ENCODE peak calls at places on chromosomes 11 and 22, in nine cellular contexts. One of them, this sample, is unnamed.

GRCh38 chr22:28229566-28230483 is 310.8 kb upstream of the PITPNB start:
- DNase-seq in HS-5: peak
- DNase-seq in Kasumi-1: no peak
- DNase-seq in NCI-H2081: no peak
- DNase-seq in DMS 273 treated with DMSO at 0.1 percent for 48 hours: no peak
- DNase-seq in CMK: no peak
- DNase-seq in SHP77: no peak
- DNase-seq in fibroblast of pulmonary artery: peak
- DNase-seq in GM04503: peak
- DNase-seq in this sample: peak

GRCh38 chr11:38323961-38324761 is 1726.1 kb upstream of the RAG2 start:
- DNase-seq in HS-5: no peak
- DNase-seq in Kasumi-1: no peak
- DNase-seq in NCI-H2081: no peak
- DNase-seq in DMS 273 treated with DMSO at 0.1 percent for 48 hours: no peak
- DNase-seq in CMK: no peak
- DNase-seq in SHP77: no peak
- DNase-seq in fibroblast of pulmonary artery: no peak
- DNase-seq in GM04503: no peak
- DNase-seq in this sample: no peak

GRCh38 chr11:21464601-21465193 is 728.2 kb upstream of the ANO5 start:
- DNase-seq in HS-5: no peak
- DNase-seq in Kasumi-1: no peak
- DNase-seq in NCI-H2081: no peak
- DNase-seq in DMS 273 treated with DMSO at 0.1 percent for 48 hours: no peak
- DNase-seq in CMK: no peak
- DNase-seq in SHP77: no peak
- DNase-seq in fibroblast of pulmonary artery: no peak
- DNase-seq in GM04503: no peak
- DNase-seq in this sample: no peak

GRCh38 chr22:29310863-29311339 is 4.5 kb downstream of the GAS2L1 start:
- DNase-seq in HS-5: peak
- DNase-seq in Kasumi-1: peak
- DNase-seq in NCI-H2081: peak
- DNase-seq in DMS 273 treated with DMSO at 0.1 percent for 48 hours: peak
- DNase-seq in CMK: peak
- DNase-seq in SHP77: peak
- DNase-seq in fibroblast of pulmonary artery: peak
- DNase-seq in GM04503: peak
- DNase-seq in this sample: peak

GRCh38 chr11:107704432-107704831 is 7.4 kb downstream of the SLN start:
- DNase-seq in HS-5: no peak
- DNase-seq in Kasumi-1: no peak
- DNase-seq in NCI-H2081: no peak
- DNase-seq in DMS 273 treated with DMSO at 0.1 percent for 48 hours: no peak
- DNase-seq in CMK: no peak
- DNase-seq in SHP77: no peak
- DNase-seq in fibroblast of pulmonary artery: peak
- DNase-seq in GM04503: peak
- DNase-seq in this sample: no peak

GRCh38 chr11:85806016-85806415 is 4.9 kb downstream of the SYTL2 start:
- DNase-seq in HS-5: no peak
- DNase-seq in Kasumi-1: no peak
- DNase-seq in NCI-H2081: no peak
- DNase-seq in DMS 273 treated with DMSO at 0.1 percent for 48 hours: no peak
- DNase-seq in CMK: no peak
- DNase-seq in SHP77: no peak
- DNase-seq in fibroblast of pulmonary artery: no peak
- DNase-seq in GM04503: no peak
- DNase-seq in this sample: no peak

GRCh38 chr22:43566021-43566420 is 154.2 kb downstream of the MPPED1 start:
- DNase-seq in HS-5: no peak
- DNase-seq in Kasumi-1: no peak
- DNase-seq in NCI-H2081: no peak
- DNase-seq in DMS 273 treated with DMSO at 0.1 percent for 48 hours: no peak
- DNase-seq in CMK: no peak
- DNase-seq in SHP77: no peak
- DNase-seq in fibroblast of pulmonary artery: no peak
- DNase-seq in GM04503: peak
- DNase-seq in this sample: no peak

GRCh38 chr11:106271126-106271525 is 193.7 kb downstream of the AASDHPPT start:
- DNase-seq in HS-5: no peak
- DNase-seq in Kasumi-1: no peak
- DNase-seq in NCI-H2081: no peak
- DNase-seq in DMS 273 treated with DMSO at 0.1 percent for 48 hours: no peak
- DNase-seq in CMK: no peak
- DNase-seq in SHP77: no peak
- DNase-seq in fibroblast of pulmonary artery: no peak
- DNase-seq in GM04503: no peak
- DNase-seq in this sample: no peak

GRCh38 chr11:119169272-119169719 is 771 bp downstream of the NLRX1 start:
- DNase-seq in HS-5: no peak
- DNase-seq in Kasumi-1: peak
- DNase-seq in NCI-H2081: no peak
- DNase-seq in DMS 273 treated with DMSO at 0.1 percent for 48 hours: no peak
- DNase-seq in CMK: no peak
- DNase-seq in SHP77: no peak
- DNase-seq in fibroblast of pulmonary artery: peak
- DNase-seq in GM04503: peak
- DNase-seq in this sample: no peak

GRCh38 chr11:121953122-121953521 is 162.9 kb downstream of the BLID start:
- DNase-seq in HS-5: no peak
- DNase-seq in Kasumi-1: no peak
- DNase-seq in NCI-H2081: no peak
- DNase-seq in DMS 273 treated with DMSO at 0.1 percent for 48 hours: no peak
- DNase-seq in CMK: no peak
- DNase-seq in SHP77: no peak
- DNase-seq in fibroblast of pulmonary artery: no peak
- DNase-seq in GM04503: no peak
- DNase-seq in this sample: no peak

GRCh38 chr11:47591764-47592163 is 2.4 kb downstream of the C1QTNF4 start:
- DNase-seq in HS-5: no peak
- DNase-seq in Kasumi-1: peak
- DNase-seq in NCI-H2081: no peak
- DNase-seq in DMS 273 treated with DMSO at 0.1 percent for 48 hours: no peak
- DNase-seq in CMK: no peak
- DNase-seq in SHP77: no peak
- DNase-seq in fibroblast of pulmonary artery: no peak
- DNase-seq in GM04503: no peak
- DNase-seq in this sample: no peak

GRCh38 chr11:114183041-114183511 is 113.1 kb upstream of the NNMT start:
- DNase-seq in HS-5: no peak
- DNase-seq in Kasumi-1: no peak
- DNase-seq in NCI-H2081: no peak
- DNase-seq in DMS 273 treated with DMSO at 0.1 percent for 48 hours: no peak
- DNase-seq in CMK: peak
- DNase-seq in SHP77: no peak
- DNase-seq in fibroblast of pulmonary artery: no peak
- DNase-seq in GM04503: no peak
- DNase-seq in this sample: no peak

GRCh38 chr11:2708151-2708581 is 8.4 kb upstream of the KCNQ1OT1 start:
- DNase-seq in HS-5: no peak
- DNase-seq in Kasumi-1: no peak
- DNase-seq in NCI-H2081: no peak
- DNase-seq in DMS 273 treated with DMSO at 0.1 percent for 48 hours: no peak
- DNase-seq in CMK: no peak
- DNase-seq in SHP77: no peak
- DNase-seq in fibroblast of pulmonary artery: no peak
- DNase-seq in GM04503: no peak
- DNase-seq in this sample: no peak

GRCh38 chr11:6876914-6877313 is 489 bp downstream of the OR10A4 start:
- DNase-seq in HS-5: no peak
- DNase-seq in Kasumi-1: no peak
- DNase-seq in NCI-H2081: no peak
- DNase-seq in DMS 273 treated with DMSO at 0.1 percent for 48 hours: no peak
- DNase-seq in CMK: no peak
- DNase-seq in SHP77: no peak
- DNase-seq in fibroblast of pulmonary artery: no peak
- DNase-seq in GM04503: no peak
- DNase-seq in this sample: no peak

GRCh38 chr11:503179-503981 is 3.7 kb downstream of the RNH1 start:
- DNase-seq in HS-5: peak
- DNase-seq in Kasumi-1: peak
- DNase-seq in NCI-H2081: no peak
- DNase-seq in DMS 273 treated with DMSO at 0.1 percent for 48 hours: no peak
- DNase-seq in CMK: no peak
- DNase-seq in SHP77: no peak
- DNase-seq in fibroblast of pulmonary artery: peak
- DNase-seq in GM04503: peak
- DNase-seq in this sample: no peak

This sample was measured in HS-27A.